ENCODE peak calls at places on chromosomes 1 and 21, in ten cellular contexts. T is heart right ventricle, S is neural progenitor cell, L is left ventricle myocardium inferior, X is cardiac muscle cell, Q is astrocyte, N is fibroblast of lung, R is OCI-LY7, Y is heart left ventricle, H is lung. U is an unnamed sample.

GRCh38 chr21:14383596-14384210 is 757 bp upstream of the HSPA13 start:
- DNase-seq in X (no peak), Y (no peak), T (no peak), Q (peak), L (no peak), R (peak), S (no peak), N (peak), H (no peak), U (no peak)

GRCh38 chr21:39009587-39010225 is 173.5 kb downstream of the PSMG1 start:
- DNase-seq in N (no peak), X (no peak), Y (no peak), Q (no peak), R (no peak), S (no peak), L (no peak), H (no peak), T (no peak), U (no peak)

GRCh38 chr1:1093610-1093943 is 19.5 kb upstream of the RNF223 start:
- DNase-seq in R (no peak), H (no peak), Y (no peak), N (no peak), T (peak), L (no peak), Q (no peak), S (no peak), X (no peak), U (peak)

GRCh38 chr1:159854101-159854692 is 8.3 kb downstream of the VSIG8 start:
- DNase-seq in H (peak), Y (peak), S (peak), T (peak), R (no peak), Q (peak), N (peak), L (peak), X (peak), U (peak)

GRCh38 chr1:117638759-117639158 is 32.9 kb downstream of the TENT5C start:
- DNase-seq in S (no peak), Y (no peak), L (no peak), R (peak), N (no peak), X (no peak), H (no peak), T (no peak), Q (no peak), U (no peak)

GRCh38 chr1:221217029-221217428 is 337.8 kb downstream of the HLX start:
- DNase-seq in Q (no peak), H (no peak), Y (peak), S (no peak), X (no peak), R (no peak), T (no peak), L (peak), N (no peak), U (no peak)

GRCh38 chr1:44801491-44802305 is 1.5 kb downstream of the PLK3 start:
- DNase-seq in Y (peak), X (peak), R (no peak), S (no peak), T (no peak), N (no peak), Q (no peak), L (peak), H (no peak), U (no peak)

GRCh38 chr1:5961601-5962000 is 30.6 kb downstream of the NPHP4 start:
- DNase-seq in S (no peak), T (no peak), R (no peak), L (no peak), Y (no peak), H (no peak), N (no peak), Q (no peak), X (no peak), U (no peak)

GRCh38 chr1:42176902-42177519 is 12.5 kb upstream of the GUCA2A start:
- DNase-seq in Y (peak), R (peak), Q (peak), T (no peak), X (peak), N (peak), L (no peak), S (peak), H (no peak), U (no peak)

GRCh38 chr1:119364640-119365039 is 3.9 kb upstream of the HAO2 start:
- DNase-seq in X (no peak), S (no peak), T (no peak), H (no peak), R (no peak), Q (no peak), L (no peak), Y (no peak), N (no peak), U (no peak)
- H3K4me3 ChIP-seq in X (no peak), S (no peak), T (no peak), H (no peak), R (no peak), Q (no peak), L (no peak), Y (no peak), N (no peak), U (no peak)

DNA sequence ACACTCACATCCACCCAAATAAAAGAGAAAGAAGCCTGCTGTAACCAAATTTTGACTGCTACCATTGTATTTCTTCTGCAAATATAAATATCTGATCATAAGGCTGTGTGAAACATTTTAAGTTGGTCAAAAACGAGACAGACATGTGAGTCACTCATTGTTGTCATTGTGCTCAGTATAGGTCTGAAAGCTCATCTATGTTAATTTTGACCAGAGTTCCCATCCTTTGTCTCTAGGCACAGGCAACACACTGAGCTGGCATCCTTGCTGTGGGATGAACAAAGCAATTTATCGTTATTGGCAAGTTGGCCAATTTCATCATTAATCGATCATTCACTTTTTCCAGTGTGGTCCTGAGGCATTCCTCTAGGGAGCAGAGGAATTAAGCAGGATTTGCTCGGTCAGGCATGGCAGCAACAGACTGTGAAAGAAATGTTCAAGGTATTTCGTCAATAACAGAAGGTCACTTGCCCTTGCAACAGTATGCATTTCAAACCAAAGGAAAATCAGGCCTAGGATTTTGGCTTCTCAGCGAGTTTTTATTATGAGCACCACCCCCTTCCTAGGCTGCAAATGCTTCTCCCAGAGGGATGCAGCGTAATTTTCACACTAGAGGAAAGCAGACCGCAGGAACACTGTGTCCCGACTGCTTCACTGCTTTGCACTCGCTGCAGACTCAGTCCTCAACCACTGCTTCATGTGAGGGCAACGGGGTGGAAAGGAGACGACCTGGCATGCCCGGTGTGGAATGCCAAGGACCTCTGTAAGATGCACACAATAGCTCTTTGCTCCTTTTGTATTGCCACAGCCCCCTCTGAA is 87.9 kb upstream of the SMYD2 start:
- DNase-seq in T (no peak), X (peak), Q (no peak), R (no peak), Y (no peak), N (no peak), L (no peak), S (peak), H (no peak), U (no peak)
- H3K27ac ChIP-seq in T (no peak), X (no peak), Q (no peak), R (no peak), Y (no peak), N (no peak), L (no peak), S (peak), H (no peak), U (no peak)

GRCh38 chr1:90147093-90147492 is 152.2 kb downstream of the ZNF326 start:
- DNase-seq in Y (no peak), T (no peak), S (no peak), R (no peak), H (no peak), Q (no peak), L (no peak), N (no peak), X (no peak), U (no peak)

GRCh38 chr1:90144820-90145219 is 149.9 kb downstream of the ZNF326 start:
- DNase-seq in S (no peak), H (no peak), T (no peak), X (no peak), Q (no peak), L (no peak), N (no peak), Y (no peak), R (no peak), U (no peak)

GRCh38 chr1:90154711-90155110 is 159.8 kb downstream of the ZNF326 start:
- DNase-seq in R (no peak), S (no peak), N (no peak), Y (no peak), L (no peak), H (no peak), X (no peak), Q (no peak), T (no peak), U (no peak)

GRCh38 chr1:90143522-90144050 is 148.7 kb downstream of the ZNF326 start:
- DNase-seq in Y (no peak), N (no peak), S (no peak), Q (no peak), H (no peak), X (no peak), L (no peak), T (no peak), R (no peak), U (no peak)

GRCh38 chr1:90149101-90149500 is 154.2 kb downstream of the ZNF326 start:
- DNase-seq in S (no peak), H (no peak), Y (no peak), L (no peak), N (no peak), X (no peak), R (no peak), T (no peak), Q (no peak), U (no peak)
- TF ChIP-seq CTCF in S (peak), H (no peak), Y (no peak), L (no peak), N (no peak), X (no peak), R (peak), T (no peak), Q (no peak), U (no peak)

GRCh38 chr1:203763505-203763904 is 1.5 kb upstream of the LAX1 start:
- DNase-seq in L (no peak), H (no peak), R (no peak), Q (no peak), Y (no peak), S (no peak), X (no peak), T (no peak), N (no peak), U (no peak)

GRCh38 chr1:203760506-203760905 is 4.5 kb upstream of the LAX1 start:
- DNase-seq in Q (no peak), L (no peak), X (no peak), R (no peak), H (no peak), N (no peak), Y (no peak), T (no peak), S (no peak), U (no peak)

GRCh38 chr1:203768158-203768725 is 3.3 kb downstream of the LAX1 start:
- DNase-seq in L (no peak), H (no peak), X (no peak), R (no peak), Q (no peak), S (no peak), Y (no peak), N (no peak), T (no peak), U (no peak)

GRCh38 chr1:203765029-203765837 is at the start of gene LAX1:
- DNase-seq in R (peak), T (no peak), H (no peak), X (no peak), N (no peak), S (no peak), L (no peak), Y (no peak), Q (no peak), U (no peak)

GRCh38 chr1:203764105-203765028 is 616 bp upstream of the LAX1 start:
- DNase-seq in Y (no peak), S (no peak), L (no peak), X (no peak), H (no peak), T (no peak), N (no peak), R (peak), Q (no peak), U (no peak)
- H3K4me3 ChIP-seq in Y (no peak), S (no peak), L (no peak), X (no peak), H (no peak), T (no peak), N (no peak), R (peak), Q (no peak), U (no peak)

DNA sequence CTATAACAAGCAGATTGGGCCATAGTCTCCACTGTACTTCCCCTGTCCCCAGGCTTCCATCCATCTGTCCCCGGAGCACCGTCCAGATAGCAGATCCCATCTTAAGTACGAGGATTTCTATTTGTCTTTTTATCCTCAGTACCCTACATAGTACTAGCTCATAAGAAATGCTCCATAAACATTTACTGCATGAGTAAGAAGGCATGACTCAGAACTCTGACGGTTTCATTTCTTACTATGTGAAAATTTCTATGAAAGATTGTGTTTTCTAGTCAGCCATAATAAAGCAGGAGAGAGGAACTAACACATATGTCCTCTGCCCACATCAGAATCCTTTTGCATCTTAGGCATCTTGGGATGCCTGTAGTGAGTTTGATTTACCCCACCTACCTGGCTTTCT is 49.5 kb downstream of the CHD1L start:
- DNase-seq in L (no peak), Q (peak), Y (no peak), T (no peak), X (peak), R (no peak), H (no peak), S (no peak), N (peak), U (no peak)
- H3K27ac ChIP-seq in L (no peak), Q (peak), Y (no peak), T (no peak), X (no peak), R (no peak), H (no peak), S (no peak), N (peak), U (peak)

GRCh38 chr1:48052923-48053291 is 55.7 kb upstream of the TRABD2B start:
- DNase-seq in N (no peak), L (no peak), Q (no peak), H (no peak), S (no peak), T (no peak), R (no peak), X (no peak), Y (no peak), U (no peak)
- TF ChIP-seq CTCF in N (no peak), L (no peak), Q (no peak), H (no peak), S (no peak), T (no peak), R (no peak), X (no peak), Y (no peak), U (no peak)

GRCh38 chr21:16084776-16085364 is 355.1 kb downstream of the USP25 start:
- DNase-seq in Y (peak), N (peak), X (peak), T (peak), R (no peak), H (no peak), L (peak), Q (peak), S (no peak), U (no peak)
- H3K4me3 ChIP-seq in Y (peak), N (no peak), X (no peak), T (no peak), R (no peak), H (no peak), L (no peak), Q (peak), S (no peak), U (no peak)

GRCh38 chr1:112389689-112390088 is 6.3 kb upstream of the CTTNBP2NL start:
- DNase-seq in N (no peak), Y (no peak), S (no peak), L (no peak), H (peak), Q (no peak), X (no peak), R (no peak), T (no peak), U (no peak)
- H3K27ac ChIP-seq in N (no peak), Y (peak), S (no peak), L (peak), H (no peak), Q (no peak), X (no peak), R (no peak), T (no peak), U (peak)

GRCh38 chr1:103267893-103268292 is 159.6 kb upstream of the COL11A1 start:
- DNase-seq in N (no peak), Y (no peak), X (no peak), S (peak), L (no peak), H (no peak), T (no peak), Q (no peak), R (peak), U (no peak)
- TF ChIP-seq CTCF in N (no peak), Y (no peak), X (no peak), S (peak), L (no peak), H (no peak), T (no peak), Q (no peak), R (peak), U (no peak)

DNA sequence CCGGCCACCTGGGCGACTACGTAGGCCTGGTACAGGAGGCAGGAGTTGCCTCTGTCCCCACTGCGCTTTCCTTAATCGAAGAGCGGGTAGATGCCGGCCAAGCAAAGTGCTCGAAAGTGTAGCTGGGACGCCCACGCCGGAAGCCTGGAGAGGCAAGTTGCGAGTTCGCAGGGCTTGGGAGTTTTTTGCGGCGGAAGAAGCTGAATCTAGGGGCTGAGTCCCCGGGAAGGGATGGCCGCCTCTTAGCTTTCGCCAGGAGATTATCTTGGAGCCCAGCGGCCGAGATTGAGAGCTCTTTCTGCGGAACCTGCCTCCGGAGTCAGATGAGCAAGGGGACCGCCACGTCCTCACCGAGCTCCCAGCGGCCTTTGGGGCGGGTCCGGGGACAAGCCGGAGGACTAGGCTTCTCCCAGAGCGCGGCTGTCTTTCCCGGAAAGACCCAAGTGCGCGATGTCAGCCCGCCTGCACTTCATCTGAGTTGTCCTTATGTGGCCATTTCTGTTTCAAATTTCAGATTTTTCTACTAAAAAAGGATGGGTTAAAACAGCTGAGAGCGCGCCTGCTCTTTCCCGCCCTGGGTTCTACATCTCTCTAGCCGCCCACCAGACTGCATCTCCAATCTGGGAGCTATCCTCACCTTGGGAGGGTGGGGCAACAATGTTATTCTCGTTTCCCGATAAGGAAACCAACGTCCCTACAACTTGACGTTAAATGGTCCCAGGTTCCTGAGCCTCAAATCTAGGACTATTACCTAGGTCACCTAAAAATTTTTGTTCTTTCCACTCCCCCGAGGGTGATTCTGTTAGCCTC is 12.4 kb upstream of the TBX15 start:
- DNase-seq in N (no peak), R (no peak), H (no peak), S (peak), L (no peak), Y (peak), Q (no peak), T (peak), X (no peak), U (no peak)
- H3K4me3 ChIP-seq in N (no peak), R (no peak), H (no peak), S (peak), L (peak), Y (peak), Q (peak), T (peak), X (peak), U (peak)